ENCODE peak calls at places on chromosomes 13 and 19, in seven cellular contexts. One of them, this sample, is unnamed.
A peak's percentile ranks its signal among the peaks of the same experiment; 100 is the strongest.

GRCh38 chr19:16425993-16426392 is 45.8 kb downstream of the EPS15L1 start:
- DNase-seq in Caco-2: no peak
- DNase-seq in H1: no peak
- DNase-seq in brain microvascular endothelial cell: no peak
- DNase-seq in breast epithelium: no peak
- DNase-seq in transverse colon: no peak
- DNase-seq in GM12865: no peak
- DNase-seq in this sample: no peak

GRCh38 chr19:36267061-36267845 is 52.3 kb downstream of the ZNF146 start:
- DNase-seq in breast epithelium: no peak
- DNase-seq in H1: no peak
- DNase-seq in GM12865: no peak
- DNase-seq in transverse colon: no peak
- DNase-seq in Caco-2: no peak
- DNase-seq in brain microvascular endothelial cell: no peak
- DNase-seq in this sample: no peak

GRCh38 chr13:102772042-102772425 is 1.6 kb downstream of the TEX30 start:
- DNase-seq in H1: no peak
- DNase-seq in GM12865: no peak
- DNase-seq in brain microvascular endothelial cell: no peak
- DNase-seq in Caco-2: no peak
- DNase-seq in breast epithelium: no peak
- DNase-seq in transverse colon: no peak
- DNase-seq in this sample: no peak

GRCh38 chr13:111175372-111175771 is 60.3 kb downstream of the ARHGEF7 start:
- DNase-seq in transverse colon: no peak
- DNase-seq in brain microvascular endothelial cell: no peak
- DNase-seq in H1: no peak
- DNase-seq in Caco-2: no peak
- DNase-seq in breast epithelium: no peak
- DNase-seq in GM12865: no peak
- DNase-seq in this sample: no peak

GRCh38 chr19:39170398-39171231 is 26.1 kb upstream of the NCCRP1 start:
- DNase-seq in brain microvascular endothelial cell: no peak
- DNase-seq in transverse colon: no peak
- DNase-seq in GM12865: no peak
- DNase-seq in H1: no peak
- DNase-seq in breast epithelium: no peak
- DNase-seq in Caco-2: no peak
- DNase-seq in this sample: no peak

GRCh38 chr19:50275577-50276368 is 53.4 kb downstream of the KCNC3 start:
- DNase-seq in GM12865: no peak
- DNase-seq in breast epithelium: no peak
- DNase-seq in brain microvascular endothelial cell: no peak
- DNase-seq in Caco-2: no peak
- DNase-seq in H1: no peak
- DNase-seq in transverse colon: no peak
- DNase-seq in this sample: no peak

GRCh38 chr19:1469936-1470863 is 8.8 kb downstream of the C19orf25 start:
- DNase-seq in Caco-2: peak; percentile 81
- DNase-seq in transverse colon: peak; percentile 67
- DNase-seq in breast epithelium: peak; percentile 43
- DNase-seq in brain microvascular endothelial cell: no peak
- DNase-seq in H1: no peak
- DNase-seq in GM12865: peak; percentile 36
- DNase-seq in this sample: no peak

GRCh38 chr19:57615346-57615745 is 1.3 kb downstream of the ZNF134 start:
- DNase-seq in H1: no peak
- DNase-seq in brain microvascular endothelial cell: no peak
- DNase-seq in GM12865: no peak
- DNase-seq in transverse colon: no peak
- DNase-seq in Caco-2: no peak
- DNase-seq in breast epithelium: no peak
- DNase-seq in this sample: no peak

GRCh38 chr19:13986348-13986904 is 19.7 kb downstream of the RFX1 start:
- DNase-seq in brain microvascular endothelial cell: peak; percentile 80
- DNase-seq in H1: peak; percentile 68
- DNase-seq in GM12865: peak; percentile 98
- DNase-seq in breast epithelium: peak; percentile 68
- DNase-seq in Caco-2: no peak
- DNase-seq in transverse colon: peak; percentile 90
- DNase-seq in this sample: peak; percentile 68

GRCh38 chr19:45768644-45769053 is 403 bp downstream of the SIX5 start:
- DNase-seq in breast epithelium: peak; percentile 61
- DNase-seq in H1: no peak
- DNase-seq in brain microvascular endothelial cell: peak; percentile 22
- DNase-seq in transverse colon: peak; percentile 50
- DNase-seq in GM12865: peak; percentile 75
- DNase-seq in Caco-2: no peak
- DNase-seq in this sample: no peak

GRCh38 chr13:20869540-20869939 is 33.0 kb downstream of the XPO4 start:
- DNase-seq in breast epithelium: no peak
- DNase-seq in brain microvascular endothelial cell: no peak
- DNase-seq in H1: no peak
- DNase-seq in Caco-2: no peak
- DNase-seq in GM12865: no peak
- DNase-seq in transverse colon: no peak
- DNase-seq in this sample: no peak

GRCh38 chr13:32595306-32595705 is 9.1 kb downstream of the PDS5B start:
- DNase-seq in Caco-2: no peak
- DNase-seq in brain microvascular endothelial cell: no peak
- DNase-seq in breast epithelium: no peak
- DNase-seq in transverse colon: no peak
- DNase-seq in H1: no peak
- DNase-seq in GM12865: no peak
- DNase-seq in this sample: no peak

GRCh38 chr13:49629947-49630346 is 1.6 kb downstream of the ARL11 start:
- DNase-seq in H1: no peak
- DNase-seq in transverse colon: no peak
- DNase-seq in breast epithelium: no peak
- DNase-seq in Caco-2: no peak
- DNase-seq in GM12865: no peak
- DNase-seq in brain microvascular endothelial cell: no peak
- DNase-seq in this sample: no peak

GRCh38 chr19:33438016-33438671 is 64.6 kb downstream of the CEBPG start:
- DNase-seq in brain microvascular endothelial cell: no peak
- DNase-seq in transverse colon: no peak
- DNase-seq in H1: no peak
- DNase-seq in breast epithelium: no peak
- DNase-seq in GM12865: no peak
- DNase-seq in Caco-2: peak; percentile 19
- DNase-seq in this sample: peak; percentile 73

GRCh38 chr13:90968510-90968909 is 379.0 kb upstream of the MIR17HG start:
- DNase-seq in H1: peak; percentile 23
- DNase-seq in transverse colon: no peak
- DNase-seq in breast epithelium: no peak
- DNase-seq in GM12865: peak; percentile 10
- DNase-seq in brain microvascular endothelial cell: no peak
- DNase-seq in Caco-2: no peak
- DNase-seq in this sample: no peak

GRCh38 chr13:50733392-50733791 is 110.1 kb downstream of the DLEU7 start:
- DNase-seq in GM12865: no peak
- DNase-seq in breast epithelium: no peak
- DNase-seq in brain microvascular endothelial cell: no peak
- DNase-seq in H1: no peak
- DNase-seq in Caco-2: no peak
- DNase-seq in transverse colon: no peak
- DNase-seq in this sample: no peak

GRCh38 chr13:114134111-114134943 is 1.9 kb upstream of the RASA3 start:
- DNase-seq in Caco-2: no peak
- DNase-seq in breast epithelium: no peak
- DNase-seq in H1: no peak
- DNase-seq in transverse colon: no peak
- DNase-seq in brain microvascular endothelial cell: no peak
- DNase-seq in GM12865: peak; percentile 63
- DNase-seq in this sample: no peak

GRCh38 chr19:616732-617526 is 16.4 kb downstream of the POLRMT start:
- DNase-seq in transverse colon: no peak
- DNase-seq in breast epithelium: no peak
- DNase-seq in Caco-2: no peak
- DNase-seq in GM12865: no peak
- DNase-seq in H1: no peak
- DNase-seq in brain microvascular endothelial cell: no peak
- DNase-seq in this sample: no peak

GRCh38 chr19:34254552-34255432 is at the start of gene GARRE1:
- DNase-seq in Caco-2: peak; percentile 89
- DNase-seq in transverse colon: peak; percentile 46
- DNase-seq in GM12865: peak; percentile 84
- DNase-seq in brain microvascular endothelial cell: no peak
- DNase-seq in breast epithelium: no peak
- DNase-seq in H1: no peak
- DNase-seq in this sample: peak; percentile 33

GRCh38 chr19:49515767-49516166 is 3.3 kb downstream of the FCGRT start:
- DNase-seq in transverse colon: peak; percentile 46
- DNase-seq in Caco-2: no peak
- DNase-seq in GM12865: no peak
- DNase-seq in H1: no peak
- DNase-seq in breast epithelium: no peak
- DNase-seq in brain microvascular endothelial cell: no peak
- DNase-seq in this sample: no peak

GRCh38 chr19:2796659-2797266 is 11.5 kb downstream of the THOP1 start:
- DNase-seq in Caco-2: no peak
- DNase-seq in transverse colon: no peak
- DNase-seq in GM12865: no peak
- DNase-seq in breast epithelium: no peak
- DNase-seq in H1: no peak
- DNase-seq in brain microvascular endothelial cell: no peak
- DNase-seq in this sample: no peak

GRCh38 chr19:14440049-14440448 is 6.9 kb downstream of the PKN1 start:
- DNase-seq in Caco-2: no peak
- DNase-seq in brain microvascular endothelial cell: no peak
- DNase-seq in H1: no peak
- DNase-seq in transverse colon: peak; percentile 79
- DNase-seq in breast epithelium: no peak
- DNase-seq in GM12865: peak; percentile 88
- DNase-seq in this sample: no peak

GRCh38 chr13:98955336-98955735 is 22.5 kb downstream of the DOCK9 start:
- DNase-seq in brain microvascular endothelial cell: no peak
- DNase-seq in GM12865: no peak
- DNase-seq in transverse colon: no peak
- DNase-seq in H1: no peak
- DNase-seq in Caco-2: no peak
- DNase-seq in breast epithelium: no peak
- DNase-seq in this sample: no peak
- TF ChIP-seq CTCF in brain microvascular endothelial cell: no peak
- TF ChIP-seq CTCF in GM12865: no peak
- TF ChIP-seq CTCF in transverse colon: no peak
- TF ChIP-seq CTCF in H1: no peak
- TF ChIP-seq CTCF in Caco-2: no peak
- TF ChIP-seq CTCF in breast epithelium: no peak
- TF ChIP-seq CTCF in this sample: no peak

GRCh38 chr13:28817204-28817603 is 2.9 kb upstream of the MTUS2 start:
- DNase-seq in breast epithelium: no peak
- DNase-seq in Caco-2: no peak
- DNase-seq in brain microvascular endothelial cell: no peak
- DNase-seq in transverse colon: no peak
- DNase-seq in GM12865: no peak
- DNase-seq in H1: no peak
- DNase-seq in this sample: no peak
- TF ChIP-seq CTCF in breast epithelium: no peak
- TF ChIP-seq CTCF in Caco-2: no peak
- TF ChIP-seq CTCF in brain microvascular endothelial cell: no peak
- TF ChIP-seq CTCF in transverse colon: no peak
- TF ChIP-seq CTCF in GM12865: no peak
- TF ChIP-seq CTCF in H1: peak; percentile 31
- TF ChIP-seq CTCF in this sample: no peak

DNA sequence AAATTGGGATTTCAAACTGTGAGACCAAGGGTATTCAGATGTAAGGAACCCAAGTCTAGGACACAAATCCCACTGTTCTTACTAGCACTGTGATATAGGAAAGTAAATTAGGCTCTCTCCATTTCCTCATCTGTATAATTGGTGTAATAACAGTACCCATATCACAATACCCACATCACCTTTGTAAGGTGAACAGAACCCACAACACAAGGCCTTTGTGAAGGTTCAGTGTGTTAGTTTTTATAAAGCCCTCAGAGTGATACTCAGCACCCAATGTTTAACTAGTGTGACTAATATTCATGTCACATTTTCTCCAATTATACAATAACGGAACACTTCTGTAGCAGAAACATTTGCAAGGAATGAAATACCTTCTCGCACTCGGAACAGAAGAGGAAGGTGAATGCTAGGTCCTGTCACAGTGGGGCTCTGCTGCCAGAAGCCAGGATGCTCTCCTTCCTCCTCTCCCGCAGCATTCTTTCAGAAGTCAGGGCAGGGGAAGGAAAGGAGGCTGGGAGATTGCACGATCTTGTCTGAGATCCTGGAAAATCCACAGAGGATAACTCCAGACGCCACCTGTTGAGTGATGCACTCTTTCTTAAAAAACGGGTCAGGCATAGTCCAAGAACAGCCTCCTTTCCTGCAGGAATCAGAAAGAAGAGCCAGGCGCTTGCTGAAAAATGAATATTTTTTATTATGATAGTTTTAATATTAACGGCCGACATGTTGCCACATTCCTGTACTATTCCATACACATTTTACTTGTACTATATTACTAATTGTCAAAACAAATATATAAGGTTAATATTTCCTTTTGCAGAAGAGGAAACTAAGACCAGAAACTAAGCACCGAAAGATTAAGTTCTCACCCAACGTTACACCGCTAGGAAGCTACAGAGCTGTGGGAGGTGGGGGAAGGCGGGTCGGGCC is 762 bp downstream of the ZNF45 start:
- DNase-seq in brain microvascular endothelial cell: no peak
- DNase-seq in transverse colon: no peak
- DNase-seq in Caco-2: no peak
- DNase-seq in H1: no peak
- DNase-seq in GM12865: no peak
- DNase-seq in breast epithelium: no peak
- DNase-seq in this sample: no peak
- TF ChIP-seq CTCF in brain microvascular endothelial cell: peak; percentile 32
- TF ChIP-seq CTCF in transverse colon: no peak
- TF ChIP-seq CTCF in Caco-2: no peak
- TF ChIP-seq CTCF in H1: no peak
- TF ChIP-seq CTCF in GM12865: no peak
- TF ChIP-seq CTCF in breast epithelium: no peak
- TF ChIP-seq CTCF in this sample: no peak

GRCh38 chr13:76335463-76335862 is 550.7 kb downstream of the KCTD12 start:
- DNase-seq in brain microvascular endothelial cell: no peak
- DNase-seq in Caco-2: no peak
- DNase-seq in breast epithelium: no peak
- DNase-seq in transverse colon: no peak
- DNase-seq in GM12865: no peak
- DNase-seq in H1: no peak
- DNase-seq in this sample: no peak
- TF ChIP-seq CTCF in brain microvascular endothelial cell: no peak
- TF ChIP-seq CTCF in Caco-2: no peak
- TF ChIP-seq CTCF in breast epithelium: no peak
- TF ChIP-seq CTCF in transverse colon: no peak
- TF ChIP-seq CTCF in GM12865: no peak
- TF ChIP-seq CTCF in H1: no peak
- TF ChIP-seq CTCF in this sample: no peak

GRCh38 chr13:84844473-84844872 is 954.7 kb downstream of the SLITRK6 start:
- DNase-seq in GM12865: no peak
- DNase-seq in breast epithelium: no peak
- DNase-seq in Caco-2: no peak
- DNase-seq in H1: no peak
- DNase-seq in brain microvascular endothelial cell: no peak
- DNase-seq in transverse colon: no peak
- DNase-seq in this sample: no peak
- TF ChIP-seq CTCF in GM12865: no peak
- TF ChIP-seq CTCF in breast epithelium: no peak
- TF ChIP-seq CTCF in Caco-2: peak; percentile 52
- TF ChIP-seq CTCF in H1: peak; percentile 31
- TF ChIP-seq CTCF in brain microvascular endothelial cell: peak; percentile 32
- TF ChIP-seq CTCF in transverse colon: no peak
- TF ChIP-seq CTCF in this sample: peak; percentile 63

This sample was measured in dorsolateral prefrontal cortex.